ENCODE peak calls at places on chromosomes 7 and 10, in four cellular contexts. One of them, this sample, is unnamed.
A peak's percentile ranks its signal among the peaks of the same experiment; 100 is the strongest.

GRCh38 chr7:158239290-158239981 is 348.2 kb downstream of the PTPRN2 start:
- DNase-seq in astrocyte: no peak
- DNase-seq in stomach: peak; percentile 76
- DNase-seq in upper lobe of right lung: peak; percentile 40
- DNase-seq in this sample: peak; percentile 74

GRCh38 chr7:16847381-16847860 is 34.4 kb downstream of the AGR3 start:
- DNase-seq in stomach: peak; percentile 77
- DNase-seq in upper lobe of right lung: peak; percentile 73
- DNase-seq in astrocyte: peak; percentile 64
- DNase-seq in this sample: peak; percentile 65

GRCh38 chr10:123859651-123860045 is 32.0 kb downstream of the CPXM2 start:
- DNase-seq in stomach: no peak
- DNase-seq in upper lobe of right lung: no peak
- DNase-seq in astrocyte: no peak
- DNase-seq in this sample: no peak

GRCh38 chr10:114526112-114526496 is 121.8 kb upstream of the AFAP1L2 start:
- DNase-seq in upper lobe of right lung: no peak
- DNase-seq in astrocyte: peak; percentile 52
- DNase-seq in stomach: no peak
- DNase-seq in this sample: peak; percentile 40

GRCh38 chr7:120714945-120715344 is 143.0 kb downstream of the TSPAN12 start:
- DNase-seq in astrocyte: peak; percentile 27
- DNase-seq in upper lobe of right lung: no peak
- DNase-seq in stomach: no peak
- DNase-seq in this sample: no peak

GRCh38 chr7:73519867-73520672 is 2.0 kb downstream of the BAZ1B start:
- DNase-seq in upper lobe of right lung: no peak
- DNase-seq in astrocyte: no peak
- DNase-seq in stomach: no peak
- DNase-seq in this sample: no peak

GRCh38 chr10:29948971-29949370 is 110.4 kb downstream of the JCAD start:
- DNase-seq in upper lobe of right lung: no peak
- DNase-seq in astrocyte: no peak
- DNase-seq in stomach: no peak
- DNase-seq in this sample: no peak

GRCh38 chr7:142338633-142339501 is 81.0 kb upstream of the PRSS58 start:
- DNase-seq in upper lobe of right lung: no peak
- DNase-seq in stomach: no peak
- DNase-seq in astrocyte: no peak
- DNase-seq in this sample: no peak

GRCh38 chr7:104458875-104459274 is 130.5 kb downstream of the LHFPL3 start:
- DNase-seq in astrocyte: no peak
- DNase-seq in stomach: no peak
- DNase-seq in upper lobe of right lung: no peak
- DNase-seq in this sample: no peak

GRCh38 chr10:100006241-100006886 is 3.4 kb downstream of the DNMBP start:
- DNase-seq in astrocyte: peak; percentile 97
- DNase-seq in upper lobe of right lung: no peak
- DNase-seq in stomach: no peak
- DNase-seq in this sample: no peak

GRCh38 chr10:127368101-127368500 is 171.7 kb upstream of the INSYN2A start:
- DNase-seq in stomach: no peak
- DNase-seq in astrocyte: no peak
- DNase-seq in upper lobe of right lung: no peak
- DNase-seq in this sample: no peak

GRCh38 chr7:45031829-45032228 is 31.8 kb downstream of the CCM2 start:
- DNase-seq in astrocyte: no peak
- DNase-seq in stomach: no peak
- DNase-seq in upper lobe of right lung: no peak
- DNase-seq in this sample: no peak

GRCh38 chr7:99623091-99623693 is 6.4 kb downstream of the ZSCAN25 start:
- DNase-seq in astrocyte: peak; percentile 13
- DNase-seq in stomach: no peak
- DNase-seq in upper lobe of right lung: no peak
- DNase-seq in this sample: no peak

GRCh38 chr7:97145068-97145467 is 27.6 kb downstream of the SDHAF3 start:
- DNase-seq in astrocyte: peak; percentile 18
- DNase-seq in upper lobe of right lung: no peak
- DNase-seq in stomach: no peak
- DNase-seq in this sample: no peak

GRCh38 chr7:157056246-157056645 is 45.8 kb upstream of the MNX1 start:
- DNase-seq in astrocyte: no peak
- DNase-seq in upper lobe of right lung: peak; percentile 46
- DNase-seq in stomach: no peak
- DNase-seq in this sample: no peak

GRCh38 chr10:110527731-110528171 is 30.0 kb downstream of the DUSP5 start:
- DNase-seq in stomach: no peak
- DNase-seq in astrocyte: peak; percentile 71
- DNase-seq in upper lobe of right lung: no peak
- DNase-seq in this sample: no peak

GRCh38 chr7:24830440-24831050 is 73.3 kb upstream of the GSDME start:
- DNase-seq in stomach: no peak
- DNase-seq in astrocyte: no peak
- DNase-seq in upper lobe of right lung: no peak
- DNase-seq in this sample: no peak
- H3K27ac ChIP-seq in stomach: no peak overlapping the region
- H3K27ac ChIP-seq in astrocyte: peak overlapping the region; percentile 32
- H3K27ac ChIP-seq in upper lobe of right lung: no peak overlapping the region
- H3K27ac ChIP-seq in this sample: peak overlapping the region; percentile 12

DNA sequence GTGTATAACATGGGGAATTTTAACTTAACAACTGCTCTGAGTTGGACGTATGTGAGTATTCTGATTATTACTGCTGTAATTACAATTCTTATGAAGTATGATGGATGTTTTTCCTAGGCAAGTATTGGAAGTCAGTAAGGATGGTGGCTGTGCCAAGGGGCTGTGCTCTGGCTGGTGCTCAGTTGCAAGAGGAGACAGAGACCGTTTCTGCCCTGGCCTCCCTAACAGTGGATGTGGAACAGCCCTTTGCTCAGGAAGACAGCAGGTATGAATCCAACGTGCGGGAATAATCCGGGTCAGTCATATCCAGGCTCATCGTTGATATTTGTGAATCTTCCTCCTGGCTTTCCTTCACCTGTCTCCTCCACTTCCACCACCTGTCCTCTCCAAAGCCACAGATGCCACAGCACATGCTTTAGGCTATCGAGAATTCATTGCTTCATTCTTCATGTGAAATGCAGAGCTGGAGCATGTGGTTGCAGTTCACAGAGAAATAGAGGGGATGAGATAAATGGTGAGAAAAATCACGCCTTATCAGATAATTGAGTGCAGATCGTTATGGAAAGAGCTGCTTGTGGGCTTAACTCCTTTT is 141.7 kb downstream of the TWIST1 start:
- DNase-seq in upper lobe of right lung: no peak
- DNase-seq in stomach: no peak
- DNase-seq in astrocyte: no peak
- DNase-seq in this sample: no peak
- H3K27ac ChIP-seq in upper lobe of right lung: no peak overlapping the region
- H3K27ac ChIP-seq in stomach: no peak overlapping the region
- H3K27ac ChIP-seq in astrocyte: no peak overlapping the region
- H3K27ac ChIP-seq in this sample: no peak overlapping the region

GRCh38 chr7:5661941-5662340 is 119.5 kb downstream of the RNF216 start:
- DNase-seq in upper lobe of right lung: no peak
- DNase-seq in stomach: no peak
- DNase-seq in astrocyte: no peak
- DNase-seq in this sample: no peak
- H3K27ac ChIP-seq in upper lobe of right lung: no peak overlapping the region
- H3K27ac ChIP-seq in stomach: no peak overlapping the region
- H3K27ac ChIP-seq in astrocyte: no peak overlapping the region
- H3K27ac ChIP-seq in this sample: no peak overlapping the region

GRCh38 chr7:150668472-150668911 is 17.0 kb upstream of the GIMAP2 start:
- DNase-seq in astrocyte: no peak
- DNase-seq in upper lobe of right lung: no peak
- DNase-seq in stomach: no peak
- DNase-seq in this sample: no peak
- H3K27ac ChIP-seq in astrocyte: no peak overlapping the region
- H3K27ac ChIP-seq in upper lobe of right lung: peak overlapping the region; percentile 24
- H3K27ac ChIP-seq in stomach: peak overlapping the region; percentile 69
- H3K27ac ChIP-seq in this sample: peak overlapping the region; percentile 62

GRCh38 chr10:112624546-112625048 is 177.6 kb downstream of the VTI1A start:
- DNase-seq in stomach: no peak
- DNase-seq in upper lobe of right lung: no peak
- DNase-seq in astrocyte: no peak
- DNase-seq in this sample: no peak

DNA sequence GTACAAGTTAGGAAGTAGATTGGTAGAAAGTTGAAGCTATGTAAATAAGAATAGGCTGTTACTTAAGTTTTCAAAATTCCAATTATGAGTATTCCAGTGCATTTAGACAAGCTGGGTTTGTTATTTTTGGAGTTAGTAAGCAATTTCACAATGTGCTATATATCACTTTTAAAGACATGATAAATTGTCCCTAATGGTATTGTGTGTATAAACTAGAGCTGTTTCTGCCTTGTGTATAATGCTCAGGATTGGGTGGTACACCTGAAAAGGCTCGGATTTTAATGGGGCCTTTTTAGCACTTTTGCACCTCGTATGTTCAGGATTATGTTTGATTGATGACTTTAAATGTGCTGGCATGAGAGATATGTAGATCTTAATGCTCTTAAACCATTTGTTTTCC is 175.8 kb downstream of the VTI1A start:
- DNase-seq in astrocyte: peak; percentile 30
- DNase-seq in stomach: no peak
- DNase-seq in upper lobe of right lung: no peak
- DNase-seq in this sample: no peak
- H3K27ac ChIP-seq in astrocyte: no peak overlapping the region
- H3K27ac ChIP-seq in stomach: peak overlapping the region; percentile 67
- H3K27ac ChIP-seq in upper lobe of right lung: no peak overlapping the region
- H3K27ac ChIP-seq in this sample: no peak overlapping the region

GRCh38 chr10:78035933-78036583 is 2.4 kb downstream of the RPS24 start:
- DNase-seq in upper lobe of right lung: no peak
- DNase-seq in stomach: no peak
- DNase-seq in astrocyte: no peak
- DNase-seq in this sample: no peak
- H3K27ac ChIP-seq in upper lobe of right lung: no peak overlapping the region
- H3K27ac ChIP-seq in stomach: no peak overlapping the region
- H3K27ac ChIP-seq in astrocyte: no peak overlapping the region
- H3K27ac ChIP-seq in this sample: no peak overlapping the region

This sample was measured in Peyer's patch.